ENCODE peak calls at places on chromosomes 6 and 20, in nine cellular contexts. E is WERI-Rb-1; T is lung; W is effector CD4-positive, alpha-beta T cell; X is T-helper 1 cell; F is astrocyte of the hippocampus; P is AG20443; K is psoas muscle; G is activated T-helper 1 cell treated with Interleukin-2 at 50 U/mL for 16 hours. H is an unnamed sample.

GRCh38 chr6:658244-658643 is 1.3 kb upstream of the HUS1B start:
- DNase-seq in E (no peak), T (no peak), W (no peak), X (no peak), F (peak), P (peak), K (no peak), G (no peak), H (no peak)

GRCh38 chr20:13995841-13996240 is 525 bp downstream of the MACROD2 start:
- DNase-seq in E (peak), T (peak), W (no peak), X (no peak), F (peak), P (peak), K (peak), G (no peak), H (peak)

GRCh38 chr6:159540152-159540551 is 152.9 kb downstream of the SOD2 start:
- DNase-seq in E (no peak), T (no peak), W (no peak), X (no peak), F (no peak), P (no peak), K (no peak), G (no peak), H (peak)

GRCh38 chr6:24836116-24836515 is 37.4 kb upstream of the ARMH2 start:
- DNase-seq in E (no peak), T (no peak), W (no peak), X (no peak), F (peak), P (no peak), K (no peak), G (no peak), H (no peak)

GRCh38 chr20:60137657-60138245 is 179.5 kb downstream of the CDH26 start:
- DNase-seq in E (peak), T (no peak), W (no peak), X (peak), F (peak), P (no peak), K (no peak), G (no peak), H (peak)

GRCh38 chr6:91711518-91711917 is 1124.6 kb upstream of the MAP3K7 start:
- DNase-seq in E (no peak), T (no peak), W (no peak), X (no peak), F (no peak), P (no peak), K (no peak), G (no peak), H (no peak)

GRCh38 chr20:37315293-37316110 is 26.0 kb downstream of the MANBAL start:
- DNase-seq in E (no peak), T (no peak), W (no peak), X (no peak), F (peak), P (peak), K (peak), G (no peak), H (no peak)

GRCh38 chr6:157638779-157639178 is 184.3 kb upstream of the SNX9 start:
- DNase-seq in E (no peak), T (no peak), W (no peak), X (no peak), F (no peak), P (no peak), K (no peak), G (no peak), H (no peak)

GRCh38 chr6:165663736-165664552 is 903 bp upstream of the PDE10A start:
- DNase-seq in E (no peak), T (no peak), W (no peak), X (no peak), F (peak), P (no peak), K (no peak), G (no peak), H (peak)

GRCh38 chr6:82488403-82488802 is 124.8 kb downstream of the TPBG start:
- DNase-seq in E (no peak), T (no peak), W (no peak), X (no peak), F (no peak), P (no peak), K (no peak), G (no peak), H (no peak)

GRCh38 chr6:105573556-105573955 is 170.7 kb upstream of the PREP start:
- DNase-seq in E (no peak), T (no peak), W (no peak), X (no peak), F (no peak), P (no peak), K (no peak), G (no peak), H (no peak)

GRCh38 chr6:30922447-30922852 is 8.4 kb downstream of the VARS2 start:
- DNase-seq in E (no peak), T (no peak), W (no peak), X (no peak), F (no peak), P (no peak), K (no peak), G (no peak), H (peak)

GRCh38 chr6:87916446-87916845 is 131.2 kb upstream of the SPACA1 start:
- DNase-seq in E (no peak), T (no peak), W (no peak), X (no peak), F (no peak), P (no peak), K (no peak), G (no peak), H (no peak)

GRCh38 chr6:140893432-140893831 is 1239.3 kb upstream of the GJE1 start:
- DNase-seq in E (no peak), T (no peak), W (no peak), X (no peak), F (no peak), P (no peak), K (no peak), G (no peak), H (no peak)

GRCh38 chr6:16840725-16841124 is 79.5 kb upstream of the ATXN1 start:
- DNase-seq in E (no peak), T (no peak), W (no peak), X (no peak), F (no peak), P (no peak), K (no peak), G (no peak), H (no peak)

GRCh38 chr6:3612341-3613041 is 139.0 kb downstream of the PXDC1 start:
- DNase-seq in E (peak), T (no peak), W (no peak), X (no peak), F (peak), P (peak), K (no peak), G (no peak), H (peak)

GRCh38 chr20:62294516-62294915 is 8.3 kb upstream of the ADRM1 start:
- DNase-seq in E (no peak), T (no peak), W (no peak), X (no peak), F (no peak), P (no peak), K (no peak), G (no peak), H (no peak)

GRCh38 chr6:104705095-104705707 is 154.5 kb downstream of the HACE1 start:
- DNase-seq in E (no peak), T (no peak), W (peak), X (peak), F (peak), P (peak), K (no peak), G (no peak), H (peak)

GRCh38 chr6:137157601-137158000 is 15.8 kb downstream of the IL22RA2 start:
- DNase-seq in E (no peak), T (no peak), W (no peak), X (no peak), F (no peak), P (no peak), K (no peak), G (no peak), H (no peak)

GRCh38 chr6:134421496-134421895 is 103.6 kb upstream of the SGK1 start:
- DNase-seq in E (no peak), T (no peak), W (no peak), X (no peak), F (no peak), P (peak), K (no peak), G (no peak), H (peak)

GRCh38 chr6:18861182-18861581 is 474.0 kb downstream of the RNF144B start:
- DNase-seq in E (no peak), T (no peak), W (no peak), X (no peak), F (no peak), P (no peak), K (no peak), G (no peak), H (no peak)

GRCh38 chr6:107657755-107658461 is 166.2 kb downstream of the SCML4 start:
- DNase-seq in E (no peak), T (peak), W (peak), X (no peak), F (peak), P (no peak), K (peak), G (no peak), H (peak)

GRCh38 chr20:44856847-44857448 is 28.6 kb upstream of the YWHAB start:
- DNase-seq in E (no peak), T (no peak), W (no peak), X (no peak), F (no peak), P (no peak), K (no peak), G (no peak), H (peak)

GRCh38 chr6:137740347-137740746 is 126.7 kb upstream of the TNFAIP3 start:
- DNase-seq in E (no peak), T (no peak), W (no peak), X (no peak), F (no peak), P (no peak), K (no peak), G (no peak), H (no peak)

GRCh38 chr6:15285682-15286294 is 39.9 kb downstream of the JARID2 start:
- DNase-seq in E (no peak), T (no peak), W (no peak), X (no peak), F (no peak), P (no peak), K (no peak), G (no peak), H (no peak)

GRCh38 chr6:164412566-164412965 is 896.8 kb downstream of the C6orf118 start:
- DNase-seq in E (no peak), T (no peak), W (no peak), X (no peak), F (no peak), P (no peak), K (no peak), G (no peak), H (no peak)

GRCh38 chr6:168516941-168517741 is 76.2 kb downstream of the SMOC2 start:
- DNase-seq in E (no peak), T (no peak), W (no peak), X (no peak), F (no peak), P (no peak), K (no peak), G (no peak), H (no peak)

GRCh38 chr20:26276811-26277210 is 580.2 kb upstream of the ZNF337 start:
- DNase-seq in E (peak), T (no peak), W (no peak), X (no peak), F (peak), P (peak), K (no peak), G (no peak), H (peak)

GRCh38 chr6:43635387-43636311 is at the start of gene MAD2L1BP:
- DNase-seq in E (peak), T (peak), W (peak), X (peak), F (peak), P (peak), K (peak), G (peak), H (peak)

GRCh38 chr6:130928158-130928917 is 101.1 kb downstream of the SMLR1 start:
- DNase-seq in E (no peak), T (no peak), W (no peak), X (no peak), F (no peak), P (no peak), K (no peak), G (no peak), H (no peak)

GRCh38 chr20:60203451-60203850 is 245.2 kb downstream of the CDH26 start:
- DNase-seq in E (no peak), T (no peak), W (no peak), X (no peak), F (peak), P (no peak), K (no peak), G (no peak), H (no peak)

GRCh38 chr6:86706449-86706848 is 230.9 kb upstream of the HTR1E start:
- DNase-seq in E (peak), T (no peak), W (no peak), X (no peak), F (no peak), P (no peak), K (no peak), G (no peak), H (no peak)

GRCh38 chr6:17431581-17431980 is 38.2 kb downstream of the CAP2 start:
- DNase-seq in E (no peak), T (no peak), W (no peak), X (no peak), F (peak), P (peak), K (no peak), G (no peak), H (peak)

GRCh38 chr6:10429638-10430427 is 15.0 kb upstream of the TFAP2A start:
- DNase-seq in E (peak), T (no peak), W (no peak), X (no peak), F (peak), P (peak), K (no peak), G (no peak), H (peak)

GRCh38 chr20:58054082-58054481 is 174.4 kb downstream of the ANKRD60 start:
- DNase-seq in E (no peak), T (no peak), W (no peak), X (no peak), F (no peak), P (no peak), K (no peak), G (no peak), H (no peak)

GRCh38 chr20:34544109-34544793 is 14.3 kb upstream of the MAP1LC3A start:
- DNase-seq in E (no peak), T (no peak), W (no peak), X (no peak), F (no peak), P (no peak), K (no peak), G (no peak), H (no peak)

GRCh38 chr6:157229733-157230132 is 93.6 kb downstream of the TMEM242 start:
- DNase-seq in E (no peak), T (no peak), W (no peak), X (no peak), F (no peak), P (no peak), K (no peak), G (no peak), H (no peak)

GRCh38 chr6:50361641-50362331 is 312.1 kb upstream of the DEFB112 start:
- DNase-seq in E (no peak), T (no peak), W (no peak), X (no peak), F (no peak), P (no peak), K (no peak), G (no peak), H (no peak)

H was measured in Daoy.